ENCODE peak calls at places on chromosomes 13 and 19, in ten cellular contexts. A is hepatocyte, J is astrocyte of the hippocampus, Z is AG10803, P is A172, G is erythroblast, S is T-helper 1 cell, I is AG08395, R is T-cell, O is activated T-cell treated with anti-CD3 and anti-CD28 coated beads for 4 hours. B is an unnamed sample.

GRCh38 chr19:39156230-39156890 is 30.8 kb downstream of the PAK4 start:
- DNase-seq in A (no peak), J (peak; percentile 45), Z (peak; percentile 8), P (peak; percentile 36), G (peak; percentile 37), S (no peak), I (peak; percentile 31), R (no peak), O (no peak), B (no peak)

GRCh38 chr13:101121608-101122007 is 294.7 kb downstream of the NALCN start:
- DNase-seq in A (no peak), J (no peak), Z (no peak), P (no peak), G (no peak), S (no peak), I (no peak), R (no peak), O (no peak), B (no peak)

GRCh38 chr13:112449545-112449930 is 73.4 kb downstream of the SPACA7 start:
- DNase-seq in A (no peak), J (no peak), Z (no peak), P (no peak), G (no peak), S (no peak), I (no peak), R (no peak), O (no peak), B (no peak)

GRCh38 chr19:45752639-45753038 is 16.4 kb downstream of the SIX5 start:
- DNase-seq in A (no peak), J (no peak), Z (no peak), P (no peak), G (no peak), S (no peak), I (no peak), R (no peak), O (no peak), B (no peak)

GRCh38 chr19:3863648-3864047 is 5.2 kb downstream of the ZFR2 start:
- DNase-seq in A (no peak), J (no peak), Z (no peak), P (no peak), G (no peak), S (no peak), I (no peak), R (no peak), O (no peak), B (no peak)

GRCh38 chr19:4431808-4432674 is 25.6 kb downstream of the UBXN6 start:
- DNase-seq in A (no peak), J (no peak), Z (no peak), P (no peak), G (no peak), S (no peak), I (no peak), R (no peak), O (no peak), B (no peak)

GRCh38 chr13:98445340-98446233 is 131.3 kb downstream of the STK24 start:
- DNase-seq in A (peak; percentile 85), J (peak; percentile 80), Z (peak; percentile 43), P (peak; percentile 65), G (peak; percentile 68), S (peak; percentile 57), I (peak; percentile 79), R (peak; percentile 75), O (peak; percentile 75), B (peak; percentile 92)

GRCh38 chr13:114041493-114041892 is 67.6 kb upstream of the C13orf46 start:
- DNase-seq in A (no peak), J (no peak), Z (no peak), P (no peak), G (no peak), S (no peak), I (no peak), R (no peak), O (no peak), B (no peak)

GRCh38 chr19:29804493-29804892 is 7.3 kb upstream of the CCNE1 start:
- DNase-seq in A (no peak), J (no peak), Z (no peak), P (no peak), G (no peak), S (no peak), I (no peak), R (no peak), O (no peak), B (peak; percentile 47)

GRCh38 chr19:47780215-47780551 is 1.7 kb downstream of the SELENOW start:
- DNase-seq in A (no peak), J (no peak), Z (no peak), P (no peak), G (no peak), S (no peak), I (no peak), R (no peak), O (no peak), B (no peak)

GRCh38 chr13:52428295-52428694 is 22.1 kb downstream of the VPS36 start:
- DNase-seq in A (peak; percentile 35), J (peak; percentile 38), Z (no peak), P (peak; percentile 71), G (peak; percentile 43), S (no peak), I (no peak), R (no peak), O (no peak), B (no peak)

GRCh38 chr13:45137501-45137880 is 17.2 kb downstream of the GTF2F2 start:
- DNase-seq in A (no peak), J (no peak), Z (no peak), P (no peak), G (no peak), S (no peak), I (no peak), R (no peak), O (no peak), B (no peak)

GRCh38 chr13:110017379-110017778 is 231.0 kb upstream of the IRS2 start:
- DNase-seq in A (peak; percentile 81), J (peak; percentile 94), Z (peak; percentile 92), P (peak; percentile 99), G (no peak), S (no peak), I (peak; percentile 92), R (no peak), O (no peak), B (no peak)

GRCh38 chr19:45798995-45799517 is 6.4 kb upstream of the DMWD start:
- DNase-seq in A (peak; percentile 78), J (peak; percentile 91), Z (peak; percentile 90), P (peak; percentile 48), G (peak; percentile 45), S (no peak), I (peak; percentile 90), R (peak; percentile 56), O (peak; percentile 56), B (peak; percentile 79)

GRCh38 chr13:63161219-63161618 is 1745.6 kb upstream of the PCDH20 start:
- DNase-seq in A (no peak), J (peak; percentile 1), Z (no peak), P (no peak), G (no peak), S (no peak), I (peak; percentile 1), R (no peak), O (no peak), B (no peak)

B was measured in Karpas-422.